ENCODE peak calls at places on chromosomes 3 and 15, in six cellular contexts. X is dorsolateral prefrontal cortex, K is SK-N-SH, O is colonic mucosa, L is OCI-LY7, W is HepG2. H is an unnamed sample.
A peak's percentile ranks its signal among the peaks of the same experiment; 100 is the strongest.

GRCh38 chr15:61871926-61872522 is 188.2 kb downstream of the VPS13C start:
- DNase-seq in L (peak; percentile 24), O (no peak), X (no peak), W (peak; percentile 13), K (peak; percentile 11), H (peak; percentile 18)

GRCh38 chr3:129593595-129594339 is 12.7 kb downstream of the PLXND1 start:
- DNase-seq in L (peak; percentile 83), K (no peak), O (no peak), X (no peak), W (peak; percentile 95), H (peak; percentile 95)

GRCh38 chr3:134299185-134299887 is 48.7 kb upstream of the RYK start:
- DNase-seq in L (no peak), O (no peak), W (no peak), X (no peak), K (no peak), H (peak; percentile 5)

GRCh38 chr3:151949706-151950105 is 76.3 kb downstream of the SUCNR1 start:
- DNase-seq in W (no peak), L (no peak), X (no peak), O (no peak), K (no peak), H (no peak)

GRCh38 chr15:70762469-70763119 is 764 bp downstream of the UACA start:
- DNase-seq in K (peak; percentile 71), L (no peak), O (peak; percentile 67), W (no peak), X (no peak), H (no peak)

GRCh38 chr15:51576911-51577500 is 45.6 kb downstream of the DMXL2 start:
- DNase-seq in X (no peak), W (no peak), L (no peak), K (no peak), O (no peak), H (no peak)

GRCh38 chr3:173009410-173009809 is 131.6 kb downstream of the SPATA16 start:
- DNase-seq in O (no peak), L (no peak), W (peak; percentile 1), X (no peak), K (no peak), H (no peak)

GRCh38 chr15:77107068-77107467 is 36.2 kb upstream of the TSPAN3 start:
- DNase-seq in W (no peak), K (no peak), O (no peak), X (no peak), L (no peak), H (no peak)

GRCh38 chr3:30302027-30302426 is 304.4 kb upstream of the TGFBR2 start:
- DNase-seq in L (no peak), O (no peak), W (peak; percentile 28), K (no peak), X (no peak), H (no peak)

GRCh38 chr15:58568157-58568571 is 136.4 kb downstream of the LIPC start:
- DNase-seq in X (no peak), L (no peak), W (no peak), K (no peak), O (peak; percentile 74), H (no peak)

GRCh38 chr3:170751083-170751893 is 118.7 kb downstream of the RPL22L1 start:
- DNase-seq in O (peak; percentile 40), X (no peak), K (no peak), L (no peak), W (no peak), H (no peak)

GRCh38 chr3:156483961-156484787 is 70.7 kb downstream of the SSR3 start:
- DNase-seq in K (no peak), O (no peak), L (peak; percentile 74), W (no peak), X (no peak), H (peak; percentile 55)

GRCh38 chr15:56244237-56244810 is 645 bp upstream of the RFX7 start:
- DNase-seq in K (peak; percentile 80), O (peak; percentile 70), X (peak; percentile 27), L (peak; percentile 68), W (peak; percentile 82), H (peak; percentile 91)

GRCh38 chr3:128098234-128098633 is 25.4 kb downstream of the RUVBL1 start:
- DNase-seq in L (no peak), X (no peak), K (no peak), W (peak; percentile 30), O (no peak), H (no peak)

GRCh38 chr15:91966181-91966552 is 112.7 kb downstream of the SLCO3A1 start:
- DNase-seq in K (no peak), L (no peak), O (no peak), X (no peak), W (no peak), H (no peak)
- H3K4me3 ChIP-seq in K (peak overlapping the region; percentile 1), L (no peak overlapping the region), O (no peak overlapping the region), X (peak overlapping the region; percentile 3), W (no peak overlapping the region), H (no peak overlapping the region)

DNA sequence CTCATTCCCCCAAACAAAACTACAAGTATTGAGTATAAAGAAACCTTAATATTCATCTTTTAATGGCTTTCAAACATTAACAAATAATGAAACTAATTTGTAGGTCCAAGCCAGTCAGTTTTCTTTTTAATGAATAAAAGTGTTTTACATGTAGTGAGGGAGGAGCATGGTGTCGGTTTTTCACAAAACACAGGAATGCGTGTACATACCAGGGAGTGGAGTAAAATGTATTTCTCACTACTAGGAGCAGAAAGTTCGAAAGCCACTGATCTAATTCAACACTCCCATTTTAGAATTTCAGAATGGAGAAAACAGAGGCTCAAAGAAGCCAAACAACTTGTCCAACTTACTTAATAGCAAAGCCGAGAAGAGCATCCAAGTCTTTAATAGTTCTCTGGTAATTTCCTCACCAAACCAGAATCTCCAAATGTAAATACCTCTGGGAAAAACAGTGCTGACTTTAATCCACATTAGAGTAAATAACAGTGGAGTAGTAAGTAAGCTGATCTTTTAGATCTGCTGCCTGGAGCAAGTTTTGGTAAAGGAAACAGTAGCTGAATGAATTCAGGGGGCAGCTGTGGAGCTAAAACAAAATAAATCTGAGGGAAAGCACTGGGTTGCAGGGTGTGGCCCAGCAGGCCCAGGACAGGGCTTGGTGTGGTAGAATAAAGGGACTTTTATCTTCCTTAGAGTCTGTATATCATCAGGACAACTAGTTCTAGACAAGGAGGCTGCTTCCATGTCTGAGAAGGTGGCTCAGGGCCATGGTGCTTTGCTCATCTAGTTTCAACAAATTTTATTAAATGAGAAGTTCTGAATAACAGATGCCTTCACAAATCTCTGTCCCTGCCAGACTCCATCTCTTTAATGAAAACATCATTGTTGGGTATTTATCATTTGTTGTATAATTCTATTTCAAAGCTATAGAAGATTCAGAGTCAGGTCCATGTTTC is 7.8 kb downstream of the ANP32A start:
- DNase-seq in L (no peak), K (no peak), O (peak; percentile 17), W (no peak), X (no peak), H (no peak)
- H3K4me3 ChIP-seq in L (no peak overlapping the region), K (no peak overlapping the region), O (no peak overlapping the region), W (no peak overlapping the region), X (no peak overlapping the region), H (no peak overlapping the region)

DNA sequence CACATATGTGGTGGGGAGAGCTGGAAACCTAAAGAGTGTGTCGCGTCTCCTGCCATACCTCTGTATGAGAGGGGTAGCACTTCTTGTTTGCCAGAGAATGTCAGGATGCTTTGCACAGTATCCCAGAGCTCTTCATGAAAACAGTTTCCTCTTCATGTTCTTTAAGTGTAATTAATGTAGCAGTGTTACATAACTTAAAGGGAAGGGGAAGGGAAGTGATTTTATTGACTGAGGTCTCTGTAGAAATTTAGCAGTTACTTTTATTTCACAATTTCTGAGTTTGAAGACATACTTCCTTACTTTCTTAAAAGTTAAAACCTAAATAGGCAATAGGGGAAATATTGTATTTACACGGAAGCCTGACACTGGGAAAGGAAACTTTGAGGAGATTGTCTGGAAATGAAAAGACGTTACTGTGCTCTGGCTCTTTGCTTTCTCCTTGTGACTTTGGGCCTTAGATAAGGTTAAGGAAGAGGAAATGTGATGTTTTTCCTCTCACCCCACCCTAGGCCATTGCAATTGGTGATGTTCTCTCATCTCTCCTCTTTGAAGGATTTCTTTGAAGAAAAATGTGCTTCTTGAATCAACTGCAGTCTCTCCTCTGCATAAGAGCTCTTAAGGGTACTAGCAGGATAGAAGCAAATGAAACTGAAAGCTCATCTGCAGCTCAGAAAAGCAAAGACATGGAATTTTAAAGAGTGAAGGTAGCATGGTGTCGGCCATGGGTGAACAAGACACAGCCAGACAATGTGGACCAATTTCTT is 6.0 kb downstream of the NXPE3 start:
- DNase-seq in L (no peak), W (no peak), K (no peak), O (no peak), X (no peak), H (no peak)
- H3K4me3 ChIP-seq in L (no peak overlapping the region), W (no peak overlapping the region), K (no peak overlapping the region), O (no peak overlapping the region), X (no peak overlapping the region), H (no peak overlapping the region)

GRCh38 chr3:179452166-179452544 is 885 bp upstream of the GNB4 start:
- DNase-seq in W (no peak), L (no peak), O (no peak), X (no peak), K (no peak), H (no peak)

GRCh38 chr3:179450901-179451334 is 352 bp downstream of the GNB4 start:
- DNase-seq in X (no peak), K (no peak), L (peak; percentile 11), O (peak; percentile 25), W (no peak), H (no peak)

GRCh38 chr3:179451335-179452165 is at the start of gene GNB4:
- DNase-seq in L (peak; percentile 64), O (peak; percentile 61), K (peak; percentile 94), W (no peak), X (peak; percentile 30), H (no peak)

GRCh38 chr3:179449621-179450020 is 1.6 kb downstream of the GNB4 start:
- DNase-seq in L (no peak), X (no peak), W (no peak), O (no peak), K (no peak), H (no peak)

GRCh38 chr3:179450321-179450720 is 949 bp downstream of the GNB4 start:
- DNase-seq in L (no peak), O (no peak), X (no peak), K (no peak), W (no peak), H (no peak)
- H3K4me3 ChIP-seq in L (peak overlapping the region; percentile 69), O (peak overlapping the region; percentile 36), X (peak overlapping the region; percentile 77), K (peak overlapping the region; percentile 90), W (no peak overlapping the region), H (no peak overlapping the region)

H was measured in Jurkat, Clone E6-1.